ENCODE peak calls at places on chromosome 3, in six cellular contexts. One of them, this sample, is unnamed.

GRCh38 chr3:124558898-124559649 is 171.2 kb upstream of the UMPS start:
- DNase-seq in esophagus squamous epithelium: no peak
- DNase-seq in NCI-H146: no peak
- DNase-seq in osteocyte: peak; percentile 90
- DNase-seq in stimulated activated CD4-positive, alpha-beta T cell treated with anti-CD3 and anti-CD28 coated beads, Interleukin-1b, Interleukin-23, amount 100 ng/mL, for 4 hours: no peak
- DNase-seq in activated T-cell treated with anti-CD3 and anti-CD28 coated beads for 1 hour: no peak
- DNase-seq in this sample: no peak

GRCh38 chr3:164748626-164749025 is 329.7 kb downstream of the SI start:
- DNase-seq in esophagus squamous epithelium: no peak
- DNase-seq in NCI-H146: no peak
- DNase-seq in osteocyte: no peak
- DNase-seq in stimulated activated CD4-positive, alpha-beta T cell treated with anti-CD3 and anti-CD28 coated beads, Interleukin-1b, Interleukin-23, amount 100 ng/mL, for 4 hours: no peak
- DNase-seq in activated T-cell treated with anti-CD3 and anti-CD28 coated beads for 1 hour: no peak
- DNase-seq in this sample: no peak

GRCh38 chr3:149247929-149248691 is 26.5 kb upstream of the CP start:
- DNase-seq in esophagus squamous epithelium: no peak
- DNase-seq in NCI-H146: peak; percentile 46
- DNase-seq in osteocyte: no peak
- DNase-seq in stimulated activated CD4-positive, alpha-beta T cell treated with anti-CD3 and anti-CD28 coated beads, Interleukin-1b, Interleukin-23, amount 100 ng/mL, for 4 hours: no peak
- DNase-seq in activated T-cell treated with anti-CD3 and anti-CD28 coated beads for 1 hour: no peak
- DNase-seq in this sample: no peak

GRCh38 chr3:39203862-39204261 is 11.5 kb upstream of the XIRP1 start:
- DNase-seq in esophagus squamous epithelium: no peak
- DNase-seq in NCI-H146: no peak
- DNase-seq in osteocyte: peak; percentile 64
- DNase-seq in stimulated activated CD4-positive, alpha-beta T cell treated with anti-CD3 and anti-CD28 coated beads, Interleukin-1b, Interleukin-23, amount 100 ng/mL, for 4 hours: no peak
- DNase-seq in activated T-cell treated with anti-CD3 and anti-CD28 coated beads for 1 hour: no peak
- DNase-seq in this sample: no peak

GRCh38 chr3:28286595-28286994 is 45.2 kb downstream of the CMC1 start:
- DNase-seq in esophagus squamous epithelium: no peak
- DNase-seq in NCI-H146: peak; percentile 7
- DNase-seq in osteocyte: no peak
- DNase-seq in stimulated activated CD4-positive, alpha-beta T cell treated with anti-CD3 and anti-CD28 coated beads, Interleukin-1b, Interleukin-23, amount 100 ng/mL, for 4 hours: no peak
- DNase-seq in activated T-cell treated with anti-CD3 and anti-CD28 coated beads for 1 hour: no peak
- DNase-seq in this sample: no peak

GRCh38 chr3:58537412-58538301 is 667 bp upstream of the ACOX2 start:
- DNase-seq in esophagus squamous epithelium: no peak
- DNase-seq in NCI-H146: no peak
- DNase-seq in osteocyte: peak; percentile 51
- DNase-seq in stimulated activated CD4-positive, alpha-beta T cell treated with anti-CD3 and anti-CD28 coated beads, Interleukin-1b, Interleukin-23, amount 100 ng/mL, for 4 hours: no peak
- DNase-seq in activated T-cell treated with anti-CD3 and anti-CD28 coated beads for 1 hour: no peak
- DNase-seq in this sample: peak; percentile 85

GRCh38 chr3:108485146-108485545 is 25.2 kb downstream of the MYH15 start:
- DNase-seq in esophagus squamous epithelium: no peak
- DNase-seq in NCI-H146: peak; percentile 72
- DNase-seq in osteocyte: no peak
- DNase-seq in stimulated activated CD4-positive, alpha-beta T cell treated with anti-CD3 and anti-CD28 coated beads, Interleukin-1b, Interleukin-23, amount 100 ng/mL, for 4 hours: no peak
- DNase-seq in activated T-cell treated with anti-CD3 and anti-CD28 coated beads for 1 hour: no peak
- DNase-seq in this sample: no peak

GRCh38 chr3:46419816-46420215 is 12.8 kb downstream of the CCRL2 start:
- DNase-seq in esophagus squamous epithelium: no peak
- DNase-seq in NCI-H146: no peak
- DNase-seq in osteocyte: no peak
- DNase-seq in stimulated activated CD4-positive, alpha-beta T cell treated with anti-CD3 and anti-CD28 coated beads, Interleukin-1b, Interleukin-23, amount 100 ng/mL, for 4 hours: no peak
- DNase-seq in activated T-cell treated with anti-CD3 and anti-CD28 coated beads for 1 hour: no peak
- DNase-seq in this sample: no peak

GRCh38 chr3:25572336-25572735 is 92.4 kb downstream of the TOP2B start:
- DNase-seq in esophagus squamous epithelium: no peak
- DNase-seq in NCI-H146: no peak
- DNase-seq in osteocyte: no peak
- DNase-seq in stimulated activated CD4-positive, alpha-beta T cell treated with anti-CD3 and anti-CD28 coated beads, Interleukin-1b, Interleukin-23, amount 100 ng/mL, for 4 hours: no peak
- DNase-seq in activated T-cell treated with anti-CD3 and anti-CD28 coated beads for 1 hour: no peak
- DNase-seq in this sample: no peak

GRCh38 chr3:197600796-197601565 is 45.2 kb upstream of the BDH1 start:
- DNase-seq in esophagus squamous epithelium: no peak
- DNase-seq in NCI-H146: no peak
- DNase-seq in osteocyte: peak; percentile 80
- DNase-seq in stimulated activated CD4-positive, alpha-beta T cell treated with anti-CD3 and anti-CD28 coated beads, Interleukin-1b, Interleukin-23, amount 100 ng/mL, for 4 hours: no peak
- DNase-seq in activated T-cell treated with anti-CD3 and anti-CD28 coated beads for 1 hour: no peak
- DNase-seq in this sample: no peak

GRCh38 chr3:14175383-14176037 is 2.9 kb downstream of the XPC start:
- DNase-seq in esophagus squamous epithelium: no peak
- DNase-seq in NCI-H146: no peak
- DNase-seq in osteocyte: no peak
- DNase-seq in stimulated activated CD4-positive, alpha-beta T cell treated with anti-CD3 and anti-CD28 coated beads, Interleukin-1b, Interleukin-23, amount 100 ng/mL, for 4 hours: peak; percentile 28
- DNase-seq in activated T-cell treated with anti-CD3 and anti-CD28 coated beads for 1 hour: peak; percentile 13
- DNase-seq in this sample: no peak

GRCh38 chr3:10334042-10334441 is 13.1 kb upstream of the SEC13 start:
- DNase-seq in esophagus squamous epithelium: no peak
- DNase-seq in NCI-H146: no peak
- DNase-seq in osteocyte: no peak
- DNase-seq in stimulated activated CD4-positive, alpha-beta T cell treated with anti-CD3 and anti-CD28 coated beads, Interleukin-1b, Interleukin-23, amount 100 ng/mL, for 4 hours: no peak
- DNase-seq in activated T-cell treated with anti-CD3 and anti-CD28 coated beads for 1 hour: no peak
- DNase-seq in this sample: no peak

GRCh38 chr3:30319713-30320112 is 286.7 kb upstream of the TGFBR2 start:
- DNase-seq in esophagus squamous epithelium: no peak
- DNase-seq in NCI-H146: peak; percentile 57
- DNase-seq in osteocyte: no peak
- DNase-seq in stimulated activated CD4-positive, alpha-beta T cell treated with anti-CD3 and anti-CD28 coated beads, Interleukin-1b, Interleukin-23, amount 100 ng/mL, for 4 hours: peak; percentile 29
- DNase-seq in activated T-cell treated with anti-CD3 and anti-CD28 coated beads for 1 hour: no peak
- DNase-seq in this sample: no peak

GRCh38 chr3:3178498-3179328 is 778 bp downstream of the CRBN start:
- DNase-seq in esophagus squamous epithelium: no peak
- DNase-seq in NCI-H146: no peak
- DNase-seq in osteocyte: no peak
- DNase-seq in stimulated activated CD4-positive, alpha-beta T cell treated with anti-CD3 and anti-CD28 coated beads, Interleukin-1b, Interleukin-23, amount 100 ng/mL, for 4 hours: no peak
- DNase-seq in activated T-cell treated with anti-CD3 and anti-CD28 coated beads for 1 hour: no peak
- DNase-seq in this sample: no peak

GRCh38 chr3:186002884-186003472 is 65.2 kb upstream of the TRA2B start:
- DNase-seq in esophagus squamous epithelium: no peak
- DNase-seq in NCI-H146: no peak
- DNase-seq in osteocyte: peak; percentile 15
- DNase-seq in stimulated activated CD4-positive, alpha-beta T cell treated with anti-CD3 and anti-CD28 coated beads, Interleukin-1b, Interleukin-23, amount 100 ng/mL, for 4 hours: no peak
- DNase-seq in activated T-cell treated with anti-CD3 and anti-CD28 coated beads for 1 hour: no peak
- DNase-seq in this sample: no peak

GRCh38 chr3:136909187-136909586 is 47.2 kb downstream of the NCK1 start:
- DNase-seq in esophagus squamous epithelium: no peak
- DNase-seq in NCI-H146: no peak
- DNase-seq in osteocyte: no peak
- DNase-seq in stimulated activated CD4-positive, alpha-beta T cell treated with anti-CD3 and anti-CD28 coated beads, Interleukin-1b, Interleukin-23, amount 100 ng/mL, for 4 hours: no peak
- DNase-seq in activated T-cell treated with anti-CD3 and anti-CD28 coated beads for 1 hour: no peak
- DNase-seq in this sample: no peak

GRCh38 chr3:184227481-184227935 is 1.9 kb upstream of the VWA5B2 start:
- DNase-seq in esophagus squamous epithelium: no peak
- DNase-seq in NCI-H146: peak; percentile 69
- DNase-seq in osteocyte: no peak
- DNase-seq in stimulated activated CD4-positive, alpha-beta T cell treated with anti-CD3 and anti-CD28 coated beads, Interleukin-1b, Interleukin-23, amount 100 ng/mL, for 4 hours: peak; percentile 43
- DNase-seq in activated T-cell treated with anti-CD3 and anti-CD28 coated beads for 1 hour: peak; percentile 42
- DNase-seq in this sample: no peak

GRCh38 chr3:36957862-36958686 is 13.2 kb upstream of the TRANK1 start:
- DNase-seq in esophagus squamous epithelium: no peak
- DNase-seq in NCI-H146: no peak
- DNase-seq in osteocyte: no peak
- DNase-seq in stimulated activated CD4-positive, alpha-beta T cell treated with anti-CD3 and anti-CD28 coated beads, Interleukin-1b, Interleukin-23, amount 100 ng/mL, for 4 hours: no peak
- DNase-seq in activated T-cell treated with anti-CD3 and anti-CD28 coated beads for 1 hour: no peak
- DNase-seq in this sample: no peak

GRCh38 chr3:66236281-66236680 is 15.5 kb downstream of the SLC25A26 start:
- DNase-seq in esophagus squamous epithelium: no peak
- DNase-seq in NCI-H146: peak; percentile 0
- DNase-seq in osteocyte: no peak
- DNase-seq in stimulated activated CD4-positive, alpha-beta T cell treated with anti-CD3 and anti-CD28 coated beads, Interleukin-1b, Interleukin-23, amount 100 ng/mL, for 4 hours: no peak
- DNase-seq in activated T-cell treated with anti-CD3 and anti-CD28 coated beads for 1 hour: no peak
- DNase-seq in this sample: no peak

GRCh38 chr3:53804697-53805462 is 41.3 kb downstream of the CHDH start:
- DNase-seq in esophagus squamous epithelium: no peak
- DNase-seq in NCI-H146: no peak
- DNase-seq in osteocyte: no peak
- DNase-seq in stimulated activated CD4-positive, alpha-beta T cell treated with anti-CD3 and anti-CD28 coated beads, Interleukin-1b, Interleukin-23, amount 100 ng/mL, for 4 hours: no peak
- DNase-seq in activated T-cell treated with anti-CD3 and anti-CD28 coated beads for 1 hour: no peak
- DNase-seq in this sample: no peak

GRCh38 chr3:182605882-182606611 is 187.3 kb upstream of the ATP11B start:
- DNase-seq in esophagus squamous epithelium: no peak
- DNase-seq in NCI-H146: no peak
- DNase-seq in osteocyte: no peak
- DNase-seq in stimulated activated CD4-positive, alpha-beta T cell treated with anti-CD3 and anti-CD28 coated beads, Interleukin-1b, Interleukin-23, amount 100 ng/mL, for 4 hours: no peak
- DNase-seq in activated T-cell treated with anti-CD3 and anti-CD28 coated beads for 1 hour: no peak
- DNase-seq in this sample: no peak

GRCh38 chr3:169895037-169895436 is 16.3 kb upstream of the SAMD7 start:
- DNase-seq in esophagus squamous epithelium: no peak
- DNase-seq in NCI-H146: no peak
- DNase-seq in osteocyte: no peak
- DNase-seq in stimulated activated CD4-positive, alpha-beta T cell treated with anti-CD3 and anti-CD28 coated beads, Interleukin-1b, Interleukin-23, amount 100 ng/mL, for 4 hours: no peak
- DNase-seq in activated T-cell treated with anti-CD3 and anti-CD28 coated beads for 1 hour: no peak
- DNase-seq in this sample: no peak

GRCh38 chr3:152574461-152575079 is 260.4 kb upstream of the P2RY1 start:
- DNase-seq in esophagus squamous epithelium: no peak
- DNase-seq in NCI-H146: peak; percentile 67
- DNase-seq in osteocyte: no peak
- DNase-seq in stimulated activated CD4-positive, alpha-beta T cell treated with anti-CD3 and anti-CD28 coated beads, Interleukin-1b, Interleukin-23, amount 100 ng/mL, for 4 hours: no peak
- DNase-seq in activated T-cell treated with anti-CD3 and anti-CD28 coated beads for 1 hour: peak; percentile 15
- DNase-seq in this sample: no peak

GRCh38 chr3:49173116-49173791 is 1.9 kb downstream of the KLHDC8B start:
- DNase-seq in esophagus squamous epithelium: no peak
- DNase-seq in NCI-H146: peak; percentile 65
- DNase-seq in osteocyte: no peak
- DNase-seq in stimulated activated CD4-positive, alpha-beta T cell treated with anti-CD3 and anti-CD28 coated beads, Interleukin-1b, Interleukin-23, amount 100 ng/mL, for 4 hours: no peak
- DNase-seq in activated T-cell treated with anti-CD3 and anti-CD28 coated beads for 1 hour: no peak
- DNase-seq in this sample: no peak

GRCh38 chr3:5787863-5788488 is 600.5 kb downstream of the EDEM1 start:
- DNase-seq in esophagus squamous epithelium: no peak
- DNase-seq in NCI-H146: peak; percentile 51
- DNase-seq in osteocyte: no peak
- DNase-seq in stimulated activated CD4-positive, alpha-beta T cell treated with anti-CD3 and anti-CD28 coated beads, Interleukin-1b, Interleukin-23, amount 100 ng/mL, for 4 hours: no peak
- DNase-seq in activated T-cell treated with anti-CD3 and anti-CD28 coated beads for 1 hour: no peak
- DNase-seq in this sample: no peak

GRCh38 chr3:157282261-157283191 is 122.6 kb upstream of the CCNL1 start:
- DNase-seq in esophagus squamous epithelium: no peak
- DNase-seq in NCI-H146: no peak
- DNase-seq in osteocyte: no peak
- DNase-seq in stimulated activated CD4-positive, alpha-beta T cell treated with anti-CD3 and anti-CD28 coated beads, Interleukin-1b, Interleukin-23, amount 100 ng/mL, for 4 hours: no peak
- DNase-seq in activated T-cell treated with anti-CD3 and anti-CD28 coated beads for 1 hour: no peak
- DNase-seq in this sample: no peak

GRCh38 chr3:193673845-193674244 is 80.8 kb downstream of the OPA1 start:
- DNase-seq in esophagus squamous epithelium: no peak
- DNase-seq in NCI-H146: no peak
- DNase-seq in osteocyte: no peak
- DNase-seq in stimulated activated CD4-positive, alpha-beta T cell treated with anti-CD3 and anti-CD28 coated beads, Interleukin-1b, Interleukin-23, amount 100 ng/mL, for 4 hours: no peak
- DNase-seq in activated T-cell treated with anti-CD3 and anti-CD28 coated beads for 1 hour: no peak
- DNase-seq in this sample: no peak

GRCh38 chr3:175890056-175890455 is 1030.9 kb downstream of the NAALADL2 start:
- DNase-seq in esophagus squamous epithelium: no peak
- DNase-seq in NCI-H146: no peak
- DNase-seq in osteocyte: no peak
- DNase-seq in stimulated activated CD4-positive, alpha-beta T cell treated with anti-CD3 and anti-CD28 coated beads, Interleukin-1b, Interleukin-23, amount 100 ng/mL, for 4 hours: no peak
- DNase-seq in activated T-cell treated with anti-CD3 and anti-CD28 coated beads for 1 hour: no peak
- DNase-seq in this sample: no peak

GRCh38 chr3:79366414-79366813 is 401.4 kb downstream of the ROBO1 start:
- DNase-seq in esophagus squamous epithelium: no peak
- DNase-seq in NCI-H146: no peak
- DNase-seq in osteocyte: no peak
- DNase-seq in stimulated activated CD4-positive, alpha-beta T cell treated with anti-CD3 and anti-CD28 coated beads, Interleukin-1b, Interleukin-23, amount 100 ng/mL, for 4 hours: no peak
- DNase-seq in activated T-cell treated with anti-CD3 and anti-CD28 coated beads for 1 hour: no peak
- DNase-seq in this sample: no peak